ENCODE peak calls at places on chromosomes 7 and 10, in five cellular contexts. One of them, this sample, is unnamed.

GRCh38 chr10:1255166-1255565 is 199.0 kb downstream of the WDR37 start:
- DNase-seq in NCI-H774: no peak
- DNase-seq in NCI-H510A treated with DMSO at 0.1 percent for 48 hours: no peak
- DNase-seq in stimulated activated CD4-positive, alpha-beta T cell treated with anti-CD3 and anti-CD28 coated beads, TNF-alpha, amount 100 ng/mL, for 24 hours: no peak
- DNase-seq in fibroblast of the aortic adventitia: no peak
- DNase-seq in this sample: no peak

GRCh38 chr7:120185940-120186682 is 86.9 kb upstream of the KCND2 start:
- DNase-seq in stimulated activated CD4-positive, alpha-beta T cell treated with anti-CD3 and anti-CD28 coated beads, TNF-alpha, amount 100 ng/mL, for 24 hours: no peak
- DNase-seq in fibroblast of the aortic adventitia: peak
- DNase-seq in NCI-H510A treated with DMSO at 0.1 percent for 48 hours: no peak
- DNase-seq in NCI-H774: no peak
- DNase-seq in this sample: no peak

GRCh38 chr10:33333260-33334169 is 952 bp downstream of the NRP1 start:
- DNase-seq in stimulated activated CD4-positive, alpha-beta T cell treated with anti-CD3 and anti-CD28 coated beads, TNF-alpha, amount 100 ng/mL, for 24 hours: no peak
- DNase-seq in NCI-H774: no peak
- DNase-seq in NCI-H510A treated with DMSO at 0.1 percent for 48 hours: no peak
- DNase-seq in fibroblast of the aortic adventitia: no peak
- DNase-seq in this sample: no peak

GRCh38 chr10:73344267-73344666 is 14.4 kb downstream of the CFAP70 start:
- DNase-seq in NCI-H774: no peak
- DNase-seq in fibroblast of the aortic adventitia: no peak
- DNase-seq in NCI-H510A treated with DMSO at 0.1 percent for 48 hours: no peak
- DNase-seq in stimulated activated CD4-positive, alpha-beta T cell treated with anti-CD3 and anti-CD28 coated beads, TNF-alpha, amount 100 ng/mL, for 24 hours: no peak
- DNase-seq in this sample: no peak

GRCh38 chr7:112257073-112257472 is 50.6 kb downstream of the ZNF277 start:
- DNase-seq in NCI-H774: peak
- DNase-seq in NCI-H510A treated with DMSO at 0.1 percent for 48 hours: no peak
- DNase-seq in stimulated activated CD4-positive, alpha-beta T cell treated with anti-CD3 and anti-CD28 coated beads, TNF-alpha, amount 100 ng/mL, for 24 hours: no peak
- DNase-seq in fibroblast of the aortic adventitia: no peak
- DNase-seq in this sample: no peak

GRCh38 chr10:93462881-93463280 is 19.3 kb downstream of the MYOF start:
- DNase-seq in stimulated activated CD4-positive, alpha-beta T cell treated with anti-CD3 and anti-CD28 coated beads, TNF-alpha, amount 100 ng/mL, for 24 hours: no peak
- DNase-seq in NCI-H510A treated with DMSO at 0.1 percent for 48 hours: peak
- DNase-seq in NCI-H774: no peak
- DNase-seq in fibroblast of the aortic adventitia: peak
- DNase-seq in this sample: no peak

GRCh38 chr7:107327986-107328569 is 141.8 kb upstream of the GPR22 start:
- DNase-seq in NCI-H510A treated with DMSO at 0.1 percent for 48 hours: no peak
- DNase-seq in fibroblast of the aortic adventitia: peak
- DNase-seq in stimulated activated CD4-positive, alpha-beta T cell treated with anti-CD3 and anti-CD28 coated beads, TNF-alpha, amount 100 ng/mL, for 24 hours: no peak
- DNase-seq in NCI-H774: no peak
- DNase-seq in this sample: no peak

GRCh38 chr10:126842836-126843235 is 62.4 kb upstream of the DOCK1 start:
- DNase-seq in stimulated activated CD4-positive, alpha-beta T cell treated with anti-CD3 and anti-CD28 coated beads, TNF-alpha, amount 100 ng/mL, for 24 hours: no peak
- DNase-seq in NCI-H510A treated with DMSO at 0.1 percent for 48 hours: no peak
- DNase-seq in fibroblast of the aortic adventitia: no peak
- DNase-seq in NCI-H774: no peak
- DNase-seq in this sample: no peak

GRCh38 chr7:4261038-4261960 is 420.8 kb upstream of the FOXK1 start:
- DNase-seq in fibroblast of the aortic adventitia: no peak
- DNase-seq in stimulated activated CD4-positive, alpha-beta T cell treated with anti-CD3 and anti-CD28 coated beads, TNF-alpha, amount 100 ng/mL, for 24 hours: no peak
- DNase-seq in NCI-H510A treated with DMSO at 0.1 percent for 48 hours: peak
- DNase-seq in NCI-H774: no peak
- DNase-seq in this sample: no peak

GRCh38 chr7:37071124-37071523 is 346.8 kb upstream of the AOAH start:
- DNase-seq in stimulated activated CD4-positive, alpha-beta T cell treated with anti-CD3 and anti-CD28 coated beads, TNF-alpha, amount 100 ng/mL, for 24 hours: no peak
- DNase-seq in NCI-H774: no peak
- DNase-seq in NCI-H510A treated with DMSO at 0.1 percent for 48 hours: no peak
- DNase-seq in fibroblast of the aortic adventitia: no peak
- DNase-seq in this sample: no peak

GRCh38 chr7:32043688-32044087 is 26.5 kb downstream of the PDE1C start:
- DNase-seq in fibroblast of the aortic adventitia: peak
- DNase-seq in NCI-H510A treated with DMSO at 0.1 percent for 48 hours: no peak
- DNase-seq in NCI-H774: no peak
- DNase-seq in stimulated activated CD4-positive, alpha-beta T cell treated with anti-CD3 and anti-CD28 coated beads, TNF-alpha, amount 100 ng/mL, for 24 hours: no peak
- DNase-seq in this sample: no peak

GRCh38 chr10:5563991-5564536 is 39.3 kb downstream of the CALML3 start:
- DNase-seq in NCI-H510A treated with DMSO at 0.1 percent for 48 hours: no peak
- DNase-seq in fibroblast of the aortic adventitia: no peak
- DNase-seq in NCI-H774: no peak
- DNase-seq in stimulated activated CD4-positive, alpha-beta T cell treated with anti-CD3 and anti-CD28 coated beads, TNF-alpha, amount 100 ng/mL, for 24 hours: peak
- DNase-seq in this sample: no peak